ENCODE peak calls at places on chromosome 18, in nine cellular contexts. I is NCI-H2081, K is activated T-cell treated with anti-CD3 and anti-CD28 coated beads for 1 hour, Z is A549, U is RWPE2, H is DMS79 treated with DMSO at 0.1 percent for 48 hours, B is T-helper 17 cell, W is LHCN-M2, C is fibroblast of lung. O is an unnamed sample.

GRCh38 chr18:67359868-67360838 is 156.4 kb downstream of the DSEL start:
- DNase-seq in I (no peak), H (no peak), Z (peak; percentile 36), C (peak; percentile 92), K (no peak), W (peak; percentile 99), U (no peak), B (no peak), O (no peak)

GRCh38 chr18:13318644-13319501 is 100.3 kb downstream of the LDLRAD4 start:
- DNase-seq in W (no peak), K (no peak), C (no peak), H (no peak), B (no peak), I (no peak), U (no peak), Z (no peak), O (no peak)

GRCh38 chr18:73352546-73352945 is 484.8 kb upstream of the NETO1 start:
- DNase-seq in K (no peak), H (no peak), U (no peak), I (no peak), W (no peak), Z (no peak), B (no peak), C (peak; percentile 12), O (no peak)

GRCh38 chr18:32470136-32470712 is 458 bp downstream of the GAREM1 start:
- DNase-seq in C (peak; percentile 24), U (no peak), K (no peak), B (no peak), I (no peak), Z (peak; percentile 12), W (no peak), H (no peak), O (no peak)

GRCh38 chr18:35811896-35812295 is 160.6 kb upstream of the RMP24 start:
- DNase-seq in W (peak; percentile 3), U (no peak), Z (no peak), K (no peak), H (no peak), B (no peak), C (no peak), I (no peak), O (no peak)

GRCh38 chr18:44851806-44852205 is 171.1 kb downstream of the SETBP1 start:
- DNase-seq in C (no peak), K (no peak), Z (no peak), H (peak; percentile 65), U (no peak), I (peak; percentile 45), W (no peak), B (no peak), O (no peak)

GRCh38 chr18:32318581-32318980 is 128.7 kb downstream of the MEP1B start:
- DNase-seq in H (no peak), B (no peak), I (no peak), C (no peak), Z (no peak), K (no peak), U (no peak), W (peak; percentile 59), O (no peak)

GRCh38 chr18:3447035-3447894 is 2.7 kb upstream of the TGIF1 start:
- DNase-seq in Z (no peak), U (no peak), K (no peak), H (peak; percentile 93), C (peak; percentile 79), B (no peak), W (peak; percentile 71), I (no peak), O (no peak)

GRCh38 chr18:46917808-46918600 is 602 bp downstream of the KATNAL2 start:
- DNase-seq in Z (no peak), W (peak; percentile 70), C (peak; percentile 61), I (no peak), K (no peak), H (peak; percentile 23), B (no peak), U (no peak), O (no peak)

GRCh38 chr18:1446765-1447164 is 542.1 kb downstream of the ADCYAP1 start:
- DNase-seq in Z (no peak), I (no peak), K (no peak), W (no peak), C (no peak), B (no peak), H (no peak), U (no peak), O (no peak)

GRCh38 chr18:26963292-26963691 is 97.8 kb upstream of the AQP4 start:
- DNase-seq in Z (no peak), K (no peak), B (no peak), U (no peak), C (no peak), H (no peak), I (no peak), W (no peak), O (no peak)

GRCh38 chr18:75208836-75209128 is 157 bp downstream of the PTGR3 start:
- DNase-seq in U (no peak), H (peak; percentile 35), B (no peak), K (no peak), Z (no peak), C (no peak), W (no peak), I (no peak), O (no peak)

GRCh38 chr18:63285332-63285731 is 34.2 kb downstream of the BCL2 start:
- DNase-seq in Z (no peak), U (no peak), I (no peak), C (no peak), H (no peak), B (no peak), K (no peak), W (no peak), O (no peak)

GRCh38 chr18:28152354-28152753 is 24.6 kb downstream of the CDH2 start:
- DNase-seq in Z (no peak), U (no peak), I (no peak), B (no peak), W (no peak), C (no peak), H (no peak), K (no peak), O (no peak)

GRCh38 chr18:8686556-8686955 is 18.8 kb upstream of the MTCL1 start:
- DNase-seq in B (no peak), W (no peak), K (no peak), C (no peak), I (no peak), H (peak; percentile 94), Z (no peak), U (no peak), O (no peak)

GRCh38 chr18:74477771-74478170 is 18.4 kb upstream of the CNDP2 start:
- DNase-seq in C (no peak), K (no peak), U (no peak), B (no peak), Z (no peak), H (no peak), W (no peak), I (no peak), O (no peak)